ENCODE peak calls at places on chromosomes 13 and 19, in six cellular contexts. O is NCI-H774; B is tibial artery; T is stimulated activated CD4-positive, alpha-beta T cell treated with anti-CD3 and anti-CD28 coated beads, Interleukin-4, amount 100 ng/mL, for 24 hours; R is COR-L47; X is stimulated activated naive CD8-positive, alpha-beta T cell treated with anti-CD3 and anti-CD28 coated beads, Interleukin-15, amount 100 ng/mL, for 72 hours. D is an unnamed sample.

GRCh38 chr13:64817721-64818120 is 2412.4 kb downstream of the PCDH9 start:
- DNase-seq in T (no peak), X (no peak), B (no peak), O (no peak), R (no peak), D (no peak)

GRCh38 chr19:19649580-19649995 is 6.1 kb upstream of the GMIP start:
- DNase-seq in T (no peak), B (no peak), X (no peak), R (no peak), O (no peak), D (peak)

GRCh38 chr13:109273326-109273751 is 513.0 kb downstream of the IRS2 start:
- DNase-seq in O (no peak), T (no peak), B (no peak), R (no peak), X (no peak), D (no peak)

GRCh38 chr13:43364210-43365041 is 341.0 kb downstream of the DNAJC15 start:
- DNase-seq in X (no peak), B (no peak), R (no peak), T (no peak), O (no peak), D (no peak)

GRCh38 chr19:29687897-29688728 is 22.9 kb downstream of the PLEKHF1 start:
- DNase-seq in B (no peak), O (no peak), R (no peak), T (no peak), X (no peak), D (peak)

GRCh38 chr13:71290963-71291937 is 575.8 kb downstream of the DACH1 start:
- DNase-seq in X (peak), T (peak), O (peak), R (peak), B (no peak), D (peak)

GRCh38 chr19:40724848-40725247 is 7.9 kb downstream of the ITPKC start:
- DNase-seq in O (no peak), B (no peak), T (no peak), X (no peak), R (no peak), D (no peak)

GRCh38 chr13:112260108-112261055 is 115.8 kb upstream of the SPACA7 start:
- DNase-seq in R (no peak), B (no peak), T (no peak), X (no peak), O (no peak), D (peak)

GRCh38 chr19:4206818-4207484 is 22.4 kb upstream of the EBI3 start:
- DNase-seq in T (no peak), B (no peak), X (no peak), R (peak), O (no peak), D (no peak)

GRCh38 chr19:50820549-50821247 is 2.9 kb downstream of the KLK1 start:
- DNase-seq in T (no peak), R (no peak), B (no peak), O (no peak), X (no peak), D (no peak)

GRCh38 chr19:55249841-55250240 is 9.0 kb downstream of the PPP6R1 start:
- DNase-seq in T (no peak), B (no peak), X (no peak), R (no peak), O (no peak), D (no peak)

GRCh38 chr19:8988204-8988603 is 22.0 kb downstream of the MUC16 start:
- DNase-seq in O (no peak), R (no peak), B (no peak), X (peak), T (peak), D (no peak)

GRCh38 chr13:21733475-21734311 is 62.8 kb downstream of the FGF9 start:
- DNase-seq in B (no peak), T (no peak), R (no peak), O (no peak), X (no peak), D (no peak)

GRCh38 chr13:92734545-92734944 is 492.1 kb upstream of the GPC6 start:
- DNase-seq in B (no peak), R (no peak), X (no peak), T (no peak), O (no peak), D (no peak)

GRCh38 chr13:56909896-56910600 is 230.7 kb upstream of the PRR20A start:
- DNase-seq in T (no peak), O (no peak), X (no peak), B (no peak), R (no peak), D (peak)

GRCh38 chr19:996051-996838 is 4.0 kb upstream of the GRIN3B start:
- DNase-seq in R (peak), X (peak), O (peak), B (no peak), T (peak), D (no peak)

GRCh38 chr13:76791290-76791664 is 94.9 kb downstream of the KCTD12 start:
- DNase-seq in B (no peak), O (peak), X (no peak), T (no peak), R (no peak), D (no peak)

GRCh38 chr13:103351035-103351828 is 285.0 kb upstream of the SLC10A2 start:
- DNase-seq in X (no peak), O (no peak), R (no peak), T (no peak), B (no peak), D (no peak)

GRCh38 chr19:39409207-39409885 is 2.7 kb downstream of the ZFP36 start:
- DNase-seq in R (peak), O (peak), X (peak), B (peak), T (peak), D (peak)

GRCh38 chr13:59891053-59891452 is 272.7 kb downstream of the DIAPH3 start:
- DNase-seq in T (no peak), R (no peak), B (no peak), X (no peak), O (no peak), D (no peak)

GRCh38 chr13:30880756-30881155 is 25.3 kb upstream of the MEDAG start:
- DNase-seq in B (peak), X (no peak), O (no peak), R (no peak), T (no peak), D (no peak)

GRCh38 chr13:114334305-114335053 is 20.2 kb downstream of the CHAMP1 start:
- DNase-seq in T (no peak), X (no peak), O (no peak), B (no peak), R (no peak), D (no peak)

GRCh38 chr13:87821512-87821911 is 150.3 kb downstream of the SLITRK5 start:
- DNase-seq in O (no peak), R (no peak), B (no peak), T (no peak), X (no peak), D (no peak)

GRCh38 chr13:37942929-37943328 is 73.4 kb upstream of the TRPC4 start:
- DNase-seq in O (no peak), R (no peak), T (no peak), X (no peak), B (no peak), D (no peak)

GRCh38 chr19:52191374-52191773 is 1.5 kb downstream of the PPP2R1A start:
- DNase-seq in X (no peak), O (no peak), R (no peak), B (no peak), T (no peak), D (no peak)

GRCh38 chr13:86020350-86021002 is 221.3 kb upstream of the SLITRK6 start:
- DNase-seq in X (no peak), T (no peak), R (peak), O (no peak), B (no peak), D (no peak)

GRCh38 chr13:51333421-51333820 is 6.1 kb upstream of the SERPINE3 start:
- DNase-seq in R (no peak), X (no peak), B (no peak), T (no peak), O (no peak), D (no peak)

GRCh38 chr19:45577111-45577905 is 7.3 kb downstream of the OPA3 start:
- DNase-seq in R (no peak), O (no peak), B (no peak), X (no peak), T (no peak), D (peak)

GRCh38 chr19:11814707-11815050 is 606 bp downstream of the ZNF440 start:
- DNase-seq in O (no peak), B (no peak), X (no peak), T (no peak), R (no peak), D (no peak)

GRCh38 chr13:79481685-79482052 is 714 bp downstream of the NDFIP2 start:
- DNase-seq in X (peak), B (no peak), R (no peak), O (no peak), T (peak), D (no peak)

GRCh38 chr13:94342436-94343242 is 136.8 kb downstream of the DCT start:
- DNase-seq in B (no peak), O (no peak), R (no peak), X (no peak), T (no peak), D (no peak)

GRCh38 chr13:102769679-102770078 is 3.9 kb downstream of the TEX30 start:
- DNase-seq in O (no peak), R (no peak), X (no peak), T (no peak), B (no peak), D (no peak)

GRCh38 chr13:73740681-73741080 is 393.5 kb downstream of the KLF12 start:
- DNase-seq in O (no peak), X (no peak), B (no peak), T (no peak), R (no peak), D (no peak)

GRCh38 chr19:30691767-30692516 is 319.8 kb downstream of the ZNF536 start:
- DNase-seq in B (no peak), R (no peak), X (no peak), T (no peak), O (no peak), D (no peak)